ENCODE peak calls at places on chromosomes 2 and 18, in nine cellular contexts. Z, B, N, J, G, L, S, Y and W are unnamed samples. For H3K4me1 and H3K9me3, the result is how much of the 10 kb centered on the place peaks cover.

GRCh38 chr2:136381722-136382633 is 264.0 kb upstream of the CXCR4 start:
- DNase-seq in Z (no peak), B (peak), N (peak), J (no peak), G (peak), L (no peak), S (no peak), Y (peak), W (peak)

GRCh38 chr18:63233334-63233733 is 86.2 kb downstream of the BCL2 start:
- DNase-seq in Z (no peak), B (no peak), N (no peak), J (no peak), G (no peak), L (no peak), S (no peak), Y (no peak), W (no peak)

GRCh38 chr2:192544371-192544955 is 349.7 kb upstream of the TMEFF2 start:
- DNase-seq in Z (no peak), B (no peak), N (no peak), J (no peak), G (no peak), L (peak), S (no peak), Y (no peak), W (no peak)

GRCh38 chr2:44572196-44572900 is 210.6 kb downstream of the CAMKMT start:
- DNase-seq in Z (no peak), B (no peak), N (no peak), J (no peak), G (no peak), L (peak), S (no peak), Y (no peak), W (no peak)

GRCh38 chr2:45652090-45653050 is 895 bp downstream of the PRKCE start:
- DNase-seq in Z (peak), B (peak), N (peak), J (peak), G (peak), L (peak), S (peak), Y (peak), W (peak)

GRCh38 chr2:145015561-145015960 is 495.6 kb upstream of the ZEB2 start:
- DNase-seq in Z (no peak), B (no peak), N (no peak), J (no peak), G (no peak), L (no peak), S (no peak), Y (no peak), W (no peak)

GRCh38 chr2:27544143-27544821 is 38.6 kb upstream of the ZNF512 start:
- DNase-seq in Z (no peak), B (no peak), N (no peak), J (no peak), G (no peak), L (no peak), S (no peak), Y (no peak), W (no peak)

GRCh38 chr2:10165816-10166488 is 43.4 kb downstream of the RRM2 start:
- DNase-seq in Z (no peak), B (no peak), N (no peak), J (no peak), G (no peak), L (no peak), S (no peak), Y (no peak), W (no peak)

GRCh38 chr2:60118061-60118460 is 435.4 kb downstream of the BCL11A start:
- DNase-seq in Z (no peak), B (peak), N (no peak), J (no peak), G (no peak), L (no peak), S (no peak), Y (no peak), W (peak)

GRCh38 chr2:15983496-15983895 is 43.1 kb downstream of the MYCN start:
- DNase-seq in Z (no peak), B (no peak), N (no peak), J (no peak), G (no peak), L (no peak), S (no peak), Y (no peak), W (no peak)

GRCh38 chr2:27320958-27321543 is 1.8 kb downstream of the MPV17 start:
- DNase-seq in Z (no peak), B (peak), N (peak), J (peak), G (no peak), L (peak), S (peak), Y (peak), W (peak)

GRCh38 chr2:54650612-54651011 is 72.8 kb upstream of the EML6 start:
- DNase-seq in Z (no peak), B (no peak), N (no peak), J (no peak), G (no peak), L (no peak), S (no peak), Y (no peak), W (no peak)

GRCh38 chr2:46803911-46804670 is 111.5 kb downstream of the MCFD2 start:
- DNase-seq in Z (no peak), B (no peak), N (no peak), J (peak), G (no peak), L (peak), S (no peak), Y (no peak), W (no peak)

GRCh38 chr2:2663401-2664036 is 332.4 kb upstream of the MYT1L start:
- DNase-seq in Z (no peak), B (no peak), N (no peak), J (peak), G (no peak), L (no peak), S (no peak), Y (no peak), W (no peak)

GRCh38 chr18:10376735-10377134 is 77.7 kb upstream of the APCDD1 start:
- DNase-seq in Z (no peak), B (no peak), N (no peak), J (no peak), G (no peak), L (no peak), S (peak), Y (no peak), W (no peak)

GRCh38 chr18:23306842-23307241 is 146.2 kb upstream of the RIOK3 start:
- DNase-seq in Z (no peak), B (no peak), N (no peak), J (no peak), G (no peak), L (no peak), S (no peak), Y (no peak), W (no peak)

GRCh38 chr2:70896765-70897202 is 38.9 kb upstream of the ATP6V1B1 start:
- DNase-seq in Z (no peak), B (no peak), N (no peak), J (no peak), G (no peak), L (no peak), S (no peak), Y (no peak), W (no peak)

GRCh38 chr18:63155169-63155852 is 164.3 kb downstream of the BCL2 start:
- DNase-seq in Z (no peak), B (peak), N (peak), J (peak), G (peak), L (no peak), S (peak), Y (peak), W (peak)

GRCh38 chr2:26582890-26583289 is 58.3 kb downstream of the CIB4 start:
- DNase-seq in Z (no peak), B (no peak), N (no peak), J (no peak), G (no peak), L (no peak), S (no peak), Y (no peak), W (no peak)

GRCh38 chr2:12488365-12488972 is 228.3 kb upstream of the TRIB2 start:
- DNase-seq in Z (no peak), B (no peak), N (no peak), J (no peak), G (peak), L (no peak), S (no peak), Y (no peak), W (no peak)

GRCh38 chr18:62485684-62486083 is 37.1 kb upstream of the ZCCHC2 start:
- DNase-seq in Z (no peak), B (no peak), N (no peak), J (peak), G (no peak), L (peak), S (no peak), Y (no peak), W (peak)

GRCh38 chr2:167697961-167698360 is 549.4 kb downstream of the STK39 start:
- DNase-seq in Z (no peak), B (no peak), N (no peak), J (peak), G (no peak), L (no peak), S (no peak), Y (no peak), W (no peak)

GRCh38 chr18:77130229-77131099 is 2.1 kb downstream of the MBP start:
- DNase-seq in Z (no peak), B (no peak), N (peak), J (no peak), G (no peak), L (no peak), S (no peak), Y (no peak), W (no peak)

GRCh38 chr18:77131652-77132368 is 773 bp downstream of the MBP start:
- DNase-seq in Z (no peak), B (peak), N (peak), J (peak), G (no peak), L (peak), S (peak), Y (peak), W (peak)

GRCh38 chr18:77132369-77133050 is at the start of gene MBP:
- DNase-seq in Z (no peak), B (peak), N (peak), J (no peak), G (peak), L (peak), S (peak), Y (peak), W (peak)

GRCh38 chr18:77129150-77129551 is 3.4 kb downstream of the MBP start:
- DNase-seq in Z (no peak), B (no peak), N (no peak), J (peak), G (no peak), L (peak), S (no peak), Y (no peak), W (peak)

GRCh38 chr18:77131100-77131651 is 1.4 kb downstream of the MBP start:
- DNase-seq in Z (no peak), B (peak), N (peak), J (no peak), G (peak), L (peak), S (peak), Y (peak), W (peak)
- H3K27ac ChIP-seq in Z (peak), B (peak), N (peak), J (no peak), G (peak), L (peak), S (peak), Y (peak), W (peak)

GRCh38 chr18:48840491-48840877 is 110.3 kb downstream of the SMAD7 start:
- DNase-seq in Z (no peak), B (no peak), N (peak), J (no peak), G (no peak), L (no peak), S (no peak), Y (no peak), W (no peak)
- H3K4me1 ChIP-seq in Z (under half), B (under half), N (half or more), J (half or more), G (half or more), L (under half), S (under half), Y (under half), W (under half)

GRCh38 chr2:32289165-32290054 is 11.7 kb downstream of the YIPF4 start:
- DNase-seq in Z (no peak), B (no peak), N (no peak), J (peak), G (no peak), L (peak), S (no peak), Y (no peak), W (peak)
- H3K9me3 ChIP-seq in Z (under half), B (under half), N (under half), J (under half), G (under half), L (under half), S (under half), Y (under half), W (under half)

GRCh38 chr2:232568161-232568560 is 17.7 kb downstream of the EIF4E2 start:
- DNase-seq in Z (no peak), B (no peak), N (no peak), J (peak), G (no peak), L (peak), S (no peak), Y (no peak), W (peak)
- H3K27ac ChIP-seq in Z (no peak), B (no peak), N (no peak), J (no peak), G (no peak), L (peak), S (no peak), Y (no peak), W (no peak)

GRCh38 chr2:36376319-36376765 is 20.8 kb downstream of the CRIM1 start:
- DNase-seq in Z (no peak), B (peak), N (peak), J (peak), G (no peak), L (no peak), S (peak), Y (peak), W (peak)

GRCh38 chr2:36373149-36373880 is 17.7 kb downstream of the CRIM1 start:
- DNase-seq in Z (no peak), B (no peak), N (no peak), J (peak), G (no peak), L (peak), S (no peak), Y (peak), W (peak)

GRCh38 chr2:36371963-36372391 is 16.4 kb downstream of the CRIM1 start:
- DNase-seq in Z (no peak), B (no peak), N (no peak), J (peak), G (no peak), L (peak), S (no peak), Y (no peak), W (peak)

GRCh38 chr2:36376992-36377738 is 21.6 kb downstream of the CRIM1 start:
- DNase-seq in Z (no peak), B (no peak), N (peak), J (no peak), G (no peak), L (peak), S (no peak), Y (peak), W (peak)

GRCh38 chr2:36374586-36374985 is 19.0 kb downstream of the CRIM1 start:
- DNase-seq in Z (no peak), B (no peak), N (no peak), J (no peak), G (no peak), L (peak), S (no peak), Y (no peak), W (no peak)
- H3K4me1 ChIP-seq in Z (half or more), B (half or more), N (half or more), J (under half), G (under half), L (half or more), S (half or more), Y (half or more), W (under half)

GRCh38 chr2:150505178-150505577 is 17.7 kb upstream of the RND3 start:
- DNase-seq in Z (no peak), B (no peak), N (no peak), J (no peak), G (no peak), L (no peak), S (no peak), Y (no peak), W (no peak)

GRCh38 chr2:150508497-150509137 is 21.1 kb upstream of the RND3 start:
- DNase-seq in Z (no peak), B (no peak), N (no peak), J (no peak), G (no peak), L (no peak), S (no peak), Y (no peak), W (no peak)

GRCh38 chr2:150507071-150507470 is 19.6 kb upstream of the RND3 start:
- DNase-seq in Z (no peak), B (no peak), N (no peak), J (no peak), G (no peak), L (no peak), S (no peak), Y (no peak), W (no peak)
- H3K9me3 ChIP-seq in Z (under half), B (under half), N (under half), J (under half), G (under half), L (under half), S (under half), Y (under half), W (under half)

GRCh38 chr18:11991021-11991770 is 9.9 kb downstream of the IMPA2 start:
- DNase-seq in Z (no peak), B (no peak), N (no peak), J (no peak), G (no peak), L (no peak), S (no peak), Y (no peak), W (no peak)
- H3K27ac ChIP-seq in Z (no peak), B (peak), N (no peak), J (no peak), G (no peak), L (no peak), S (peak), Y (peak), W (no peak)

GRCh38 chr2:69685321-69686048 is 41.9 kb upstream of the AAK1 start:
- DNase-seq in Z (no peak), B (peak), N (no peak), J (no peak), G (no peak), L (peak), S (no peak), Y (no peak), W (peak)
- H3K4me1 ChIP-seq in Z (under half), B (under half), N (under half), J (under half), G (under half), L (under half), S (under half), Y (under half), W (under half)